ENCODE peak calls at places on chromosome 21, in nine cellular contexts. One of them, this sample, is unnamed.

GRCh38 chr21:32410916-32411315 is 1.6 kb upstream of the EVA1C start:
- DNase-seq in lower lobe of right lung: no peak
- DNase-seq in sigmoid colon: no peak
- DNase-seq in fibroblast of lung: no peak
- DNase-seq in breast epithelium: no peak
- DNase-seq in tibial artery: no peak
- DNase-seq in PC-9: no peak
- DNase-seq in Panc1: no peak
- DNase-seq in small intestine: no peak
- DNase-seq in this sample: no peak

GRCh38 chr21:35711213-35711612 is 349.1 kb downstream of the SETD4 start:
- DNase-seq in fibroblast of lung: no peak
- DNase-seq in sigmoid colon: no peak
- DNase-seq in tibial artery: no peak
- DNase-seq in PC-9: no peak
- DNase-seq in small intestine: no peak
- DNase-seq in lower lobe of right lung: no peak
- DNase-seq in Panc1: no peak
- DNase-seq in breast epithelium: no peak
- DNase-seq in this sample: no peak

GRCh38 chr21:30480145-30480544 is at the start of gene KRTAP19-1:
- DNase-seq in Panc1: no peak
- DNase-seq in lower lobe of right lung: no peak
- DNase-seq in fibroblast of lung: no peak
- DNase-seq in sigmoid colon: no peak
- DNase-seq in breast epithelium: no peak
- DNase-seq in small intestine: no peak
- DNase-seq in PC-9: no peak
- DNase-seq in tibial artery: no peak
- DNase-seq in this sample: no peak

GRCh38 chr21:8993943-8994639 is 1527.3 kb upstream of the TPTE start:
- DNase-seq in PC-9: peak; percentile 34
- DNase-seq in small intestine: no peak
- DNase-seq in lower lobe of right lung: no peak
- DNase-seq in tibial artery: no peak
- DNase-seq in fibroblast of lung: no peak
- DNase-seq in breast epithelium: no peak
- DNase-seq in sigmoid colon: no peak
- DNase-seq in Panc1: peak; percentile 71
- DNase-seq in this sample: no peak

GRCh38 chr21:41346758-41347157 is 15.1 kb upstream of the MX2 start:
- DNase-seq in Panc1: no peak
- DNase-seq in tibial artery: no peak
- DNase-seq in sigmoid colon: no peak
- DNase-seq in small intestine: no peak
- DNase-seq in lower lobe of right lung: no peak
- DNase-seq in fibroblast of lung: no peak
- DNase-seq in breast epithelium: no peak
- DNase-seq in PC-9: no peak
- DNase-seq in this sample: no peak

GRCh38 chr21:43333301-43334062 is 93.4 kb downstream of the SIK1 start:
- DNase-seq in sigmoid colon: no peak
- DNase-seq in PC-9: peak; percentile 81
- DNase-seq in tibial artery: no peak
- DNase-seq in fibroblast of lung: peak; percentile 59
- DNase-seq in breast epithelium: peak; percentile 92
- DNase-seq in lower lobe of right lung: peak; percentile 79
- DNase-seq in small intestine: no peak
- DNase-seq in Panc1: no peak
- DNase-seq in this sample: peak; percentile 98

GRCh38 chr21:42001781-42002180 is 8.4 kb downstream of the ZBTB21 start:
- DNase-seq in lower lobe of right lung: no peak
- DNase-seq in sigmoid colon: no peak
- DNase-seq in tibial artery: no peak
- DNase-seq in breast epithelium: no peak
- DNase-seq in fibroblast of lung: no peak
- DNase-seq in Panc1: no peak
- DNase-seq in small intestine: no peak
- DNase-seq in PC-9: no peak
- DNase-seq in this sample: no peak

GRCh38 chr21:46189213-46189958 is 5.1 kb upstream of the SPATC1L start:
- DNase-seq in small intestine: no peak
- DNase-seq in breast epithelium: peak; percentile 50
- DNase-seq in sigmoid colon: peak; percentile 65
- DNase-seq in Panc1: no peak
- DNase-seq in PC-9: no peak
- DNase-seq in lower lobe of right lung: no peak
- DNase-seq in fibroblast of lung: peak; percentile 36
- DNase-seq in tibial artery: no peak
- DNase-seq in this sample: no peak

GRCh38 chr21:21688877-21689276 is 690.7 kb downstream of the NCAM2 start:
- DNase-seq in fibroblast of lung: peak; percentile 65
- DNase-seq in breast epithelium: no peak
- DNase-seq in Panc1: no peak
- DNase-seq in tibial artery: no peak
- DNase-seq in sigmoid colon: no peak
- DNase-seq in lower lobe of right lung: no peak
- DNase-seq in PC-9: no peak
- DNase-seq in small intestine: no peak
- DNase-seq in this sample: no peak

GRCh38 chr21:26425576-26425975 is 147.5 kb downstream of the CYYR1 start:
- DNase-seq in small intestine: no peak
- DNase-seq in sigmoid colon: no peak
- DNase-seq in fibroblast of lung: no peak
- DNase-seq in Panc1: no peak
- DNase-seq in lower lobe of right lung: no peak
- DNase-seq in PC-9: no peak
- DNase-seq in tibial artery: no peak
- DNase-seq in breast epithelium: no peak
- DNase-seq in this sample: no peak

GRCh38 chr21:42614811-42615342 is 38.5 kb upstream of the PDE9A start:
- DNase-seq in lower lobe of right lung: peak; percentile 67
- DNase-seq in breast epithelium: peak; percentile 65
- DNase-seq in sigmoid colon: no peak
- DNase-seq in PC-9: peak; percentile 70
- DNase-seq in Panc1: no peak
- DNase-seq in small intestine: peak; percentile 69
- DNase-seq in tibial artery: no peak
- DNase-seq in fibroblast of lung: no peak
- DNase-seq in this sample: no peak

GRCh38 chr21:43270800-43271261 is 102.0 kb downstream of the CRYAA start:
- DNase-seq in Panc1: no peak
- DNase-seq in PC-9: no peak
- DNase-seq in breast epithelium: no peak
- DNase-seq in lower lobe of right lung: peak; percentile 38
- DNase-seq in tibial artery: no peak
- DNase-seq in sigmoid colon: no peak
- DNase-seq in small intestine: no peak
- DNase-seq in fibroblast of lung: no peak
- DNase-seq in this sample: no peak

GRCh38 chr21:44802396-44803153 is 955 bp upstream of the UBE2G2 start:
- DNase-seq in small intestine: peak; percentile 21
- DNase-seq in sigmoid colon: no peak
- DNase-seq in lower lobe of right lung: no peak
- DNase-seq in Panc1: no peak
- DNase-seq in tibial artery: no peak
- DNase-seq in PC-9: peak; percentile 40
- DNase-seq in fibroblast of lung: peak; percentile 13
- DNase-seq in breast epithelium: no peak
- DNase-seq in this sample: peak; percentile 20

GRCh38 chr21:33383056-33383888 is 19.9 kb upstream of the IFNGR2 start:
- DNase-seq in lower lobe of right lung: peak; percentile 74
- DNase-seq in fibroblast of lung: peak; percentile 74
- DNase-seq in breast epithelium: peak; percentile 56
- DNase-seq in tibial artery: peak; percentile 76
- DNase-seq in Panc1: no peak
- DNase-seq in PC-9: peak; percentile 90
- DNase-seq in sigmoid colon: peak; percentile 75
- DNase-seq in small intestine: peak; percentile 78
- DNase-seq in this sample: peak; percentile 78

GRCh38 chr21:45454924-45455315 is 50.0 kb downstream of the COL18A1 start:
- DNase-seq in sigmoid colon: no peak
- DNase-seq in small intestine: no peak
- DNase-seq in fibroblast of lung: peak; percentile 46
- DNase-seq in lower lobe of right lung: no peak
- DNase-seq in breast epithelium: no peak
- DNase-seq in PC-9: no peak
- DNase-seq in tibial artery: peak; percentile 69
- DNase-seq in Panc1: no peak
- DNase-seq in this sample: no peak

GRCh38 chr21:46038871-46039397 is 57.4 kb downstream of the COL6A1 start:
- DNase-seq in breast epithelium: no peak
- DNase-seq in PC-9: no peak
- DNase-seq in fibroblast of lung: peak; percentile 46
- DNase-seq in lower lobe of right lung: no peak
- DNase-seq in sigmoid colon: peak; percentile 76
- DNase-seq in small intestine: no peak
- DNase-seq in tibial artery: peak; percentile 77
- DNase-seq in Panc1: no peak
- DNase-seq in this sample: peak; percentile 63

DNA sequence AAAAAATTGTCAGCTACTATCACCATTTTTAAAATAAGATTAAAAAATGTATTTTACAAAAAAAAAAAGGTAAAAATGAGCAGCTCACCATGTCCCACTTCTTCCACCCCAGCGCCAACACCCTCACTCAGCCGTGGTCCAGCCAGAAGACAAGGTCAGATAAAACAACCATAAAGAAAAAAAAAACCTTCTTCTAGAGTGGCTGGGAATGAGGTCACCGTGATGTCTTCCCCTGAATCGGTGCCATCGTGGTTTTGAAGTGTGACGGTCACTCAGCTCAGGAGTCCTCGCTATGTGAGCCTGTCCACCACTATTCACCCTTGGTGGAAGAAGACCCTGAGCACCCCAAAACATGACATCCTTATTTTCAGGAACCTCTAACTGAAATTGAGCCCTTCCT is 38.1 kb downstream of the B3GALT5 start:
- DNase-seq in fibroblast of lung: no peak
- DNase-seq in sigmoid colon: no peak
- DNase-seq in tibial artery: no peak
- DNase-seq in small intestine: no peak
- DNase-seq in Panc1: no peak
- DNase-seq in lower lobe of right lung: no peak
- DNase-seq in PC-9: no peak
- DNase-seq in breast epithelium: no peak
- DNase-seq in this sample: no peak
- H3K27ac ChIP-seq in fibroblast of lung: no peak overlapping the region
- H3K27ac ChIP-seq in sigmoid colon: no peak overlapping the region
- H3K27ac ChIP-seq in tibial artery: no peak overlapping the region
- H3K27ac ChIP-seq in small intestine: no peak overlapping the region
- H3K27ac ChIP-seq in Panc1: no peak overlapping the region
- H3K27ac ChIP-seq in lower lobe of right lung: no peak overlapping the region
- H3K27ac ChIP-seq in PC-9: no peak overlapping the region
- H3K27ac ChIP-seq in breast epithelium: no peak overlapping the region
- H3K27ac ChIP-seq in this sample: no peak overlapping the region

DNA sequence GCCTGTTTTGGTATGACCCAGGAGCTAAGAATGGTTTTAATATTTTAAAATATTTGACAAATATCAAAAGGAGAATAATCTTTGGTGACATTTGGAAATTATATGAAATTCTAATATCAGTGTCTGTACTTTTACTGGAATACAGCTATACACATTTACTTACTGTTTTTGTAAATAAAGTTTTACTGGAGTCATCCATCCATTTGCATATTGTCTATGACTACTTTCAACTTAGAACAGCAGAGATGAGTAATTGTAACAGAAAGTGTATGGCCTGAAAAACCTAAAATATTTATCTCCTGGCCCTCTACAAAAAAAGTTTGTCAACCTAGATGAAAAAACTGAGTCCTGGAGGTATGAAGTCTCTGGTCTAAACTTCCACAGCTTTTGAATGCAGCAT is 5.8 kb upstream of the MAP3K7CL start:
- DNase-seq in Panc1: no peak
- DNase-seq in lower lobe of right lung: no peak
- DNase-seq in breast epithelium: no peak
- DNase-seq in fibroblast of lung: no peak
- DNase-seq in sigmoid colon: no peak
- DNase-seq in small intestine: no peak
- DNase-seq in PC-9: no peak
- DNase-seq in tibial artery: no peak
- DNase-seq in this sample: no peak
- H3K4me3 ChIP-seq in Panc1: no peak overlapping the region
- H3K4me3 ChIP-seq in lower lobe of right lung: no peak overlapping the region
- H3K4me3 ChIP-seq in breast epithelium: no peak overlapping the region
- H3K4me3 ChIP-seq in fibroblast of lung: no peak overlapping the region
- H3K4me3 ChIP-seq in sigmoid colon: no peak overlapping the region
- H3K4me3 ChIP-seq in small intestine: no peak overlapping the region
- H3K4me3 ChIP-seq in PC-9: no peak overlapping the region
- H3K4me3 ChIP-seq in tibial artery: no peak overlapping the region
- H3K4me3 ChIP-seq in this sample: no peak overlapping the region

DNA sequence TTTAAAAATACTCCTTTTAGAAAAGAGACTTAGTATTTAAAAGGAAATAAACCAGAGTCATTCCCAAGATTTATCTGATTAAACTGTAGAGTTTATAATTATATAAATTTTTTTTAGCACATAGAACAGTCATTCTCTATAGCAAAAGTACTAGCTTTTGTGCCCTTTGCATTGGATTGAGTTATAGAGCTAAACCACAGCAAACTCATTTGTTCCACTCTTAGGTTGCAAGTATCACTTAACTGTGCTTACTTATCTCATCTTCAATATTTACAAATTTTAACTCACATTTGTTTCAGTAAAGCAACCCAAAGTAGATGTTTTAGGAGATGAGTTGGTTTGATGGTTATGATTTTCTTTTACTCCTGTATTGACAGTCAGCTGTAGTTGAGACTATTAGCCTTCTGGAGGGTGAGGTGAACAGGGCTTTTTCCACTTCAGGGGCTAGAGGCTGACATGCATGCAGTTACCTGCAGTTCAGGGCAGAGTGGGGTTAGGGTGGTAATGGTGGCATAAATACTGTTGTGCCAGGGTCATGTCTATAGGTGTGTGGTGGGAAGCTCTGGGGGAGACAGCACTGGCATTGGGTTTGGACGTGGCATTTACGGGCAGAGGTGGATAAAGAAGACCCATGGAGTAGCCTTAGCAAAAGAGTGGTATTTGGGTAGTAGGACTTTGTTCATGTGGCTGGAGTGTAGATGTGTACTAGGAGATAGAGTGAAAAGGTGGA is 42.1 kb downstream of the DYRK1A start:
- DNase-seq in tibial artery: no peak
- DNase-seq in lower lobe of right lung: no peak
- DNase-seq in breast epithelium: no peak
- DNase-seq in sigmoid colon: no peak
- DNase-seq in fibroblast of lung: no peak
- DNase-seq in PC-9: no peak
- DNase-seq in Panc1: no peak
- DNase-seq in small intestine: no peak
- DNase-seq in this sample: no peak
- H3K27ac ChIP-seq in tibial artery: no peak overlapping the region
- H3K27ac ChIP-seq in lower lobe of right lung: no peak overlapping the region
- H3K27ac ChIP-seq in breast epithelium: no peak overlapping the region
- H3K27ac ChIP-seq in sigmoid colon: no peak overlapping the region
- H3K27ac ChIP-seq in fibroblast of lung: peak overlapping the region; percentile 1
- H3K27ac ChIP-seq in PC-9: no peak overlapping the region
- H3K27ac ChIP-seq in Panc1: no peak overlapping the region
- H3K27ac ChIP-seq in small intestine: no peak overlapping the region
- H3K27ac ChIP-seq in this sample: no peak overlapping the region

DNA sequence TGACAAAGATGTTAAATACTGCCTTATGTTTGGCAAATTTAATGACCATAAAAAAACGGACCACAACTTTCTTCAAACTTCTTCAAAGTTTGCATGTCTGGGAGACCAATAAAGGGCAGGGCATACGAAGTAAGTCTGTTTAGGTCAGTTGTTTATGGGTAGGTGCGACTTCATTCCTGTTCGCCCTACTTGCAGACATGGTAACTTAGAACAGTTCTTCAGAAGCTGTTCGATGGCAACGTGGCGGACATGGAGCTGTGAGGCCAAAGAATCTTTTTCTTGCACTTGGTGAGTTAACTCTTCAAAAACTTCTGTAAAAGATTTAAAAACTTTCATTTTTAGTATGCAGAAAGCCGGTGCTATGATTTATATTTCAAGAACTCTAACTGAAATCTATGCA is 25.9 kb downstream of the C21orf91 start:
- DNase-seq in tibial artery: no peak
- DNase-seq in sigmoid colon: no peak
- DNase-seq in fibroblast of lung: no peak
- DNase-seq in small intestine: no peak
- DNase-seq in PC-9: no peak
- DNase-seq in lower lobe of right lung: no peak
- DNase-seq in Panc1: no peak
- DNase-seq in breast epithelium: no peak
- DNase-seq in this sample: no peak
- H3K4me3 ChIP-seq in tibial artery: no peak overlapping the region
- H3K4me3 ChIP-seq in sigmoid colon: peak overlapping the region; percentile 43
- H3K4me3 ChIP-seq in fibroblast of lung: no peak overlapping the region
- H3K4me3 ChIP-seq in small intestine: no peak overlapping the region
- H3K4me3 ChIP-seq in PC-9: no peak overlapping the region
- H3K4me3 ChIP-seq in lower lobe of right lung: peak overlapping the region; percentile 47
- H3K4me3 ChIP-seq in Panc1: no peak overlapping the region
- H3K4me3 ChIP-seq in breast epithelium: no peak overlapping the region
- H3K4me3 ChIP-seq in this sample: no peak overlapping the region

This sample was measured in SJSA1.